ENCODE peak calls at places on chromosomes 1 and 21, in four cellular contexts. One of them, this sample, is unnamed.

GRCh38 chr1:225554216-225554812 is 98.6 kb downstream of the ENAH start:
- DNase-seq in K562: peak
- DNase-seq in HepG2: peak
- DNase-seq in GM12878: no peak
- DNase-seq in this sample: peak

GRCh38 chr1:60970081-60970509 is 112.3 kb upstream of the NFIA start:
- DNase-seq in K562: no peak
- DNase-seq in HepG2: peak
- DNase-seq in GM12878: no peak
- DNase-seq in this sample: peak

GRCh38 chr1:207872655-207873054 is 38.3 kb downstream of the CD34 start:
- DNase-seq in K562: no peak
- DNase-seq in HepG2: no peak
- DNase-seq in GM12878: no peak
- DNase-seq in this sample: no peak

GRCh38 chr1:43108080-43108479 is 64.0 kb downstream of the EBNA1BP2 start:
- DNase-seq in K562: no peak
- DNase-seq in HepG2: peak
- DNase-seq in GM12878: no peak
- DNase-seq in this sample: no peak

GRCh38 chr1:216528816-216529215 is 105.6 kb upstream of the USH2A start:
- DNase-seq in K562: no peak
- DNase-seq in HepG2: no peak
- DNase-seq in GM12878: peak
- DNase-seq in this sample: no peak

GRCh38 chr1:208292913-208293312 is 48.7 kb upstream of the PLXNA2 start:
- DNase-seq in K562: no peak
- DNase-seq in HepG2: no peak
- DNase-seq in GM12878: no peak
- DNase-seq in this sample: no peak

GRCh38 chr1:18463984-18464664 is 16.6 kb upstream of the KLHDC7A start:
- DNase-seq in K562: no peak
- DNase-seq in HepG2: peak
- DNase-seq in GM12878: no peak
- DNase-seq in this sample: no peak

GRCh38 chr1:30336550-30337426 is 386.6 kb downstream of the MATN1 start:
- DNase-seq in K562: no peak
- DNase-seq in HepG2: no peak
- DNase-seq in GM12878: no peak
- DNase-seq in this sample: no peak

GRCh38 chr1:36831171-36831810 is 203.0 kb downstream of the GRIK3 start:
- DNase-seq in K562: no peak
- DNase-seq in HepG2: no peak
- DNase-seq in GM12878: no peak
- DNase-seq in this sample: no peak

GRCh38 chr1:89381617-89382016 is 17.8 kb downstream of the GBP6 start:
- DNase-seq in K562: no peak
- DNase-seq in HepG2: peak
- DNase-seq in GM12878: no peak
- DNase-seq in this sample: no peak

GRCh38 chr1:168095476-168095875 is 41.3 kb downstream of the GPR161 start:
- DNase-seq in K562: no peak
- DNase-seq in HepG2: no peak
- DNase-seq in GM12878: no peak
- DNase-seq in this sample: no peak

GRCh38 chr1:86773331-86774288 is 69.2 kb downstream of the SH3GLB1 start:
- DNase-seq in K562: no peak
- DNase-seq in HepG2: peak
- DNase-seq in GM12878: no peak
- DNase-seq in this sample: no peak

GRCh38 chr1:184461321-184461720 is 74.5 kb downstream of the C1orf21 start:
- DNase-seq in K562: no peak
- DNase-seq in HepG2: no peak
- DNase-seq in GM12878: no peak
- DNase-seq in this sample: no peak

GRCh38 chr1:82162526-82163420 is 362.0 kb downstream of the ADGRL2 start:
- DNase-seq in K562: no peak
- DNase-seq in HepG2: no peak
- DNase-seq in GM12878: no peak
- DNase-seq in this sample: no peak

GRCh38 chr1:13851726-13852125 is 151.7 kb downstream of the PRDM2 start:
- DNase-seq in K562: no peak
- DNase-seq in HepG2: no peak
- DNase-seq in GM12878: no peak
- DNase-seq in this sample: no peak

GRCh38 chr1:226100436-226101347 is 38.2 kb downstream of the H3-3A start:
- DNase-seq in K562: no peak
- DNase-seq in HepG2: no peak
- DNase-seq in GM12878: no peak
- DNase-seq in this sample: peak

GRCh38 chr21:16460936-16461335 is 731.2 kb downstream of the USP25 start:
- DNase-seq in K562: no peak
- DNase-seq in HepG2: no peak
- DNase-seq in GM12878: no peak
- DNase-seq in this sample: no peak

GRCh38 chr1:113205980-113206766 is 133.2 kb downstream of the LRIG2 start:
- DNase-seq in K562: no peak
- DNase-seq in HepG2: no peak
- DNase-seq in GM12878: no peak
- DNase-seq in this sample: no peak

GRCh38 chr1:150544204-150544603 is 5.0 kb upstream of the ADAMTSL4 start:
- DNase-seq in K562: no peak
- DNase-seq in HepG2: no peak
- DNase-seq in GM12878: no peak
- DNase-seq in this sample: no peak

GRCh38 chr1:167002354-167002753 is 13.3 kb downstream of the MAEL start:
- DNase-seq in K562: no peak
- DNase-seq in HepG2: no peak
- DNase-seq in GM12878: no peak
- DNase-seq in this sample: no peak

GRCh38 chr1:226827458-226827857 is 43.0 kb upstream of the PSEN2 start:
- DNase-seq in K562: peak
- DNase-seq in HepG2: no peak
- DNase-seq in GM12878: no peak
- DNase-seq in this sample: no peak

GRCh38 chr1:206854401-206855129 is 10.9 kb upstream of the IL20 start:
- DNase-seq in K562: no peak
- DNase-seq in HepG2: no peak
- DNase-seq in GM12878: no peak
- DNase-seq in this sample: no peak

GRCh38 chr1:205416326-205416725 is 5.5 kb downstream of the LEMD1 start:
- DNase-seq in K562: no peak
- DNase-seq in HepG2: no peak
- DNase-seq in GM12878: no peak
- DNase-seq in this sample: no peak

GRCh38 chr1:163331116-163331515 is 9.4 kb downstream of the NUF2 start:
- DNase-seq in K562: no peak
- DNase-seq in HepG2: no peak
- DNase-seq in GM12878: no peak
- DNase-seq in this sample: no peak

GRCh38 chr1:50279622-50280320 is 143.5 kb downstream of the DMRTA2 start:
- DNase-seq in K562: peak
- DNase-seq in HepG2: peak
- DNase-seq in GM12878: no peak
- DNase-seq in this sample: peak

GRCh38 chr1:11769274-11769673 is 7.3 kb downstream of the C1orf167 start:
- DNase-seq in K562: no peak
- DNase-seq in HepG2: no peak
- DNase-seq in GM12878: no peak
- DNase-seq in this sample: no peak

GRCh38 chr1:213905315-213905714 is 82.5 kb upstream of the PROX1 start:
- DNase-seq in K562: no peak
- DNase-seq in HepG2: no peak
- DNase-seq in GM12878: no peak
- DNase-seq in this sample: no peak

GRCh38 chr1:156387899-156388813 is 19.1 kb downstream of the RHBG start:
- DNase-seq in K562: no peak
- DNase-seq in HepG2: peak
- DNase-seq in GM12878: no peak
- DNase-seq in this sample: no peak

GRCh38 chr1:108080448-108080847 is 115.5 kb upstream of the VAV3 start:
- DNase-seq in K562: no peak
- DNase-seq in HepG2: no peak
- DNase-seq in GM12878: no peak
- DNase-seq in this sample: no peak

GRCh38 chr1:151988405-151988851 is 5.2 kb downstream of the S100A10 start:
- DNase-seq in K562: peak
- DNase-seq in HepG2: no peak
- DNase-seq in GM12878: no peak
- DNase-seq in this sample: no peak
- TF ChIP-seq SP1 in K562: no peak
- TF ChIP-seq SP1 in HepG2: no peak
- TF ChIP-seq SP1 in GM12878: no peak
- TF ChIP-seq SP1 in this sample: no peak

GRCh38 chr1:33338495-33339211 is 17.8 kb upstream of the A3GALT2 start:
- DNase-seq in K562: no peak
- DNase-seq in HepG2: peak
- DNase-seq in GM12878: no peak
- DNase-seq in this sample: peak
- TF ChIP-seq TARDBP in K562: no peak
- TF ChIP-seq TARDBP in HepG2: no peak
- TF ChIP-seq TARDBP in GM12878: no peak
- TF ChIP-seq TARDBP in this sample: no peak

GRCh38 chr21:33897098-33897497 is 18.5 kb downstream of the ATP5PO start:
- DNase-seq in K562: no peak
- DNase-seq in HepG2: no peak
- DNase-seq in GM12878: no peak
- DNase-seq in this sample: no peak

GRCh38 chr21:33893917-33894316 is 21.7 kb downstream of the ATP5PO start:
- DNase-seq in K562: no peak
- DNase-seq in HepG2: no peak
- DNase-seq in GM12878: no peak
- DNase-seq in this sample: no peak

GRCh38 chr21:33894736-33895288 is 20.8 kb downstream of the ATP5PO start:
- DNase-seq in K562: peak
- DNase-seq in HepG2: peak
- DNase-seq in GM12878: no peak
- DNase-seq in this sample: peak

GRCh38 chr21:33896691-33897090 is 18.9 kb downstream of the ATP5PO start:
- DNase-seq in K562: no peak
- DNase-seq in HepG2: no peak
- DNase-seq in GM12878: no peak
- DNase-seq in this sample: no peak

DNA sequence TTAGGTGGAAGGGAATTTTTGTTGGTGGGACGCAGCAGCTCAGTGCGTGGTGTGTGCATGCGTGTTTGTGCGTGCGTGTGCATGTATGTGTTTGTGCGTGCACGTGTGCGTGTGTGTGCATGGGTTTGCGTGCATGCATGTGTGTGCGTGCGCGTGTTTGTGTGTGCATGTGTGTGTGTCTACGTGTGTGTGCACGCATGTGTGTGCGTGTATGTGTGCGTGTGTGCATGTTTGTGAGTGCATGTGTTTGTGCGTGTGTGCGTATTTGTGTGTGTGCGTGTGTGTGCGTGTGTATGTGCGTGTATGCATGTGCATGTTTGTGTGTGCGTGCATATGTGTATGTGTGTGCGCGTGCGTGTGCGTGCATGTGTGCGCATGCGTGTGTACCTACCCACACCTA is 20.2 kb downstream of the ATP5PO start:
- DNase-seq in K562: no peak
- DNase-seq in HepG2: no peak
- DNase-seq in GM12878: no peak
- DNase-seq in this sample: no peak
- TF ChIP-seq SP1 in K562: no peak
- TF ChIP-seq SP1 in HepG2: no peak
- TF ChIP-seq SP1 in GM12878: no peak
- TF ChIP-seq SP1 in this sample: no peak

GRCh38 chr21:29374481-29374880 is 75.8 kb downstream of the BACH1 start:
- DNase-seq in K562: no peak
- DNase-seq in HepG2: no peak
- DNase-seq in GM12878: no peak
- DNase-seq in this sample: no peak

GRCh38 chr21:29366532-29366931 is 67.8 kb downstream of the BACH1 start:
- DNase-seq in K562: no peak
- DNase-seq in HepG2: no peak
- DNase-seq in GM12878: no peak
- DNase-seq in this sample: no peak

GRCh38 chr21:29372063-29372802 is 73.5 kb downstream of the BACH1 start:
- DNase-seq in K562: peak
- DNase-seq in HepG2: peak
- DNase-seq in GM12878: peak
- DNase-seq in this sample: peak

GRCh38 chr21:29367335-29367734 is 68.6 kb downstream of the BACH1 start:
- DNase-seq in K562: no peak
- DNase-seq in HepG2: no peak
- DNase-seq in GM12878: no peak
- DNase-seq in this sample: no peak

GRCh38 chr21:29371464-29371863 is 72.7 kb downstream of the BACH1 start:
- DNase-seq in K562: no peak
- DNase-seq in HepG2: no peak
- DNase-seq in GM12878: no peak
- DNase-seq in this sample: no peak
- TF ChIP-seq TARDBP in K562: no peak
- TF ChIP-seq TARDBP in HepG2: no peak
- TF ChIP-seq TARDBP in GM12878: no peak
- TF ChIP-seq TARDBP in this sample: no peak